ENCODE peak calls at places on chromosomes 13 and 19, in four cellular contexts. L is upper lobe of right lung, Z is uterus, Q is body of pancreas. F is an unnamed sample. For H3K4me1 and H3K27me3, the result is how much of the 10 kb centered on the place peaks cover.

GRCh38 chr19:19214892-19215291 is 3.1 kb downstream of the NCAN start:
- DNase-seq in Z (no peak), L (no peak), Q (peak), F (peak)

GRCh38 chr13:105565328-105565727 is 970.1 kb downstream of the EFNB2 start:
- DNase-seq in Z (no peak), L (no peak), Q (no peak), F (no peak)

GRCh38 chr13:48600374-48601364 is 53.1 kb upstream of the CYSLTR2 start:
- DNase-seq in Q (peak), Z (no peak), L (no peak), F (no peak)

GRCh38 chr13:22800726-22801401 is 379.9 kb upstream of the SGCG start:
- DNase-seq in Z (no peak), Q (no peak), L (no peak), F (peak)

GRCh38 chr19:35822579-35822978 is 9.9 kb upstream of the PRODH2 start:
- DNase-seq in Q (no peak), Z (no peak), L (no peak), F (no peak)

GRCh38 chr13:34894756-34895155 is 47.3 kb upstream of the NBEA start:
- DNase-seq in L (no peak), Z (no peak), Q (no peak), F (no peak)

GRCh38 chr13:72782717-72783116 is 784 bp downstream of the PIBF1 start:
- DNase-seq in Z (no peak), L (no peak), Q (no peak), F (no peak)

GRCh38 chr13:99828114-99828513 is 143.5 kb downstream of the ZIC5 start:
- DNase-seq in Z (no peak), L (no peak), Q (no peak), F (no peak)

GRCh38 chr13:79830426-79830825 is 349.5 kb downstream of the NDFIP2 start:
- DNase-seq in L (no peak), Q (no peak), Z (no peak), F (no peak)

GRCh38 chr19:47095707-47096704 is 17.6 kb downstream of the ZC3H4 start:
- DNase-seq in L (peak), Z (no peak), Q (peak), F (no peak)

GRCh38 chr19:49114630-49115363 is 627 bp downstream of the LIN7B start:
- DNase-seq in Q (peak), Z (peak), L (peak), F (peak)

GRCh38 chr19:56139847-56140582 is 1.1 kb upstream of the ZNF444 start:
- DNase-seq in Z (no peak), Q (peak), L (no peak), F (no peak)

GRCh38 chr13:27985600-27985999 is 2.9 kb downstream of the URAD start:
- DNase-seq in Q (no peak), Z (no peak), L (no peak), F (no peak)

GRCh38 chr13:102400619-102401125 is 1.2 kb downstream of the FGF14 start:
- DNase-seq in Z (peak), L (peak), Q (peak), F (no peak)

GRCh38 chr19:46489445-46490272 is 6.0 kb downstream of the PNMA8B start:
- DNase-seq in Q (peak), Z (peak), L (peak), F (peak)

GRCh38 chr13:59409651-59410200 is 754.0 kb downstream of the DIAPH3 start:
- DNase-seq in L (no peak), Z (no peak), Q (no peak), F (no peak)

GRCh38 chr19:28148554-28148953 is 1064.4 kb downstream of the UQCRFS1 start:
- DNase-seq in Q (no peak), Z (no peak), L (no peak), F (no peak)

GRCh38 chr19:3433313-3433712 is 47.0 kb downstream of the SMIM24 start:
- DNase-seq in L (no peak), Q (no peak), Z (no peak), F (no peak)
- H3K4me1 ChIP-seq in L (under half), Q (under half), Z (under half), F (under half)

GRCh38 chr19:50324331-50324730 is 4.8 kb downstream of the KCNC3 start:
- DNase-seq in L (peak), Q (no peak), Z (no peak), F (no peak)
- H3K27me3 ChIP-seq in L (under half), Q (under half), Z (under half), F (under half)

GRCh38 chr19:10421240-10421948 is 1.1 kb downstream of the PDE4A start:
- DNase-seq in Z (no peak), L (no peak), Q (no peak), F (no peak)
- H3K4me1 ChIP-seq in Z (under half), L (under half), Q (under half), F (under half)

GRCh38 chr19:41324921-41325639 is 15.1 kb downstream of the CCDC97 start:
- DNase-seq in Z (peak), L (peak), Q (peak), F (peak)
- H3K27me3 ChIP-seq in Z (under half), L (under half), Q (under half), F (under half)